ENCODE peak calls at places on chromosomes 12 and 14, in four cellular contexts. O is neuronal stem cell; Y is CD8-positive, alpha-beta T cell; D is transverse colon. Z is an unnamed sample.

GRCh38 chr14:75434557-75435248 is 6.9 kb downstream of the JDP2 start:
- DNase-seq in O (no peak), Y (no peak), D (no peak), Z (no peak)

GRCh38 chr14:65421201-65421981 is 8.9 kb downstream of the FUT8 start:
- DNase-seq in O (no peak), Y (no peak), D (no peak), Z (peak; percentile 43)

GRCh38 chr14:101374373-101375338 is 186.6 kb upstream of the DIO3 start:
- DNase-seq in O (no peak), Y (no peak), D (no peak), Z (no peak)

GRCh38 chr12:93536766-93537515 is 35.5 kb upstream of the SOCS2 start:
- DNase-seq in O (no peak), Y (no peak), D (no peak), Z (no peak)

GRCh38 chr12:111434049-111434448 is 28.3 kb downstream of the SH2B3 start:
- DNase-seq in O (no peak), Y (no peak), D (no peak), Z (no peak)

GRCh38 chr12:96902076-96902475 is 5.0 kb upstream of the NEDD1 start:
- DNase-seq in O (no peak), Y (no peak), D (no peak), Z (no peak)

GRCh38 chr12:67728296-67728666 is 79.7 kb downstream of the DYRK2 start:
- DNase-seq in O (no peak), Y (no peak), D (no peak), Z (no peak)

GRCh38 chr12:13170892-13171490 is 25.5 kb upstream of the EMP1 start:
- DNase-seq in O (no peak), Y (no peak), D (no peak), Z (no peak)

GRCh38 chr12:18749381-18749957 is 11.6 kb downstream of the CAPZA3 start:
- DNase-seq in O (no peak), Y (no peak), D (no peak), Z (no peak)

GRCh38 chr14:27184371-27184901 is 586.6 kb upstream of the NOVA1 start:
- DNase-seq in O (no peak), Y (no peak), D (no peak), Z (no peak)

GRCh38 chr14:22814945-22815713 is at the start of gene SLC7A7:
- DNase-seq in O (no peak), Y (no peak), D (peak; percentile 32), Z (no peak)

GRCh38 chr14:75734848-75735247 is 73.8 kb downstream of the TTLL5 start:
- DNase-seq in O (no peak), Y (no peak), D (no peak), Z (no peak)

GRCh38 chr12:104177663-104178501 is 37.7 kb upstream of the TXNRD1 start:
- DNase-seq in O (no peak), Y (no peak), D (peak; percentile 54), Z (peak; percentile 91)

GRCh38 chr12:12333980-12334709 is 15.9 kb downstream of the MANSC1 start:
- DNase-seq in O (no peak), Y (peak; percentile 68), D (peak; percentile 64), Z (peak; percentile 74)

GRCh38 chr12:113818278-113818677 is 147.8 kb downstream of the RBM19 start:
- DNase-seq in O (no peak), Y (no peak), D (no peak), Z (no peak)

GRCh38 chr12:77120156-77120555 is 54.8 kb upstream of the E2F7 start:
- DNase-seq in O (no peak), Y (no peak), D (no peak), Z (no peak)

GRCh38 chr12:81726634-81727033 is 32.5 kb downstream of the PPFIA2 start:
- DNase-seq in O (no peak), Y (no peak), D (no peak), Z (no peak)

GRCh38 chr12:81492131-81492720 is 266.9 kb downstream of the PPFIA2 start:
- DNase-seq in O (no peak), Y (no peak), D (no peak), Z (no peak)

GRCh38 chr14:92093320-92093719 is 13.1 kb downstream of the ATXN3 start:
- DNase-seq in O (no peak), Y (no peak), D (no peak), Z (no peak)

GRCh38 chr12:12439636-12440035 is 82.8 kb downstream of the BORCS5 start:
- DNase-seq in O (no peak), Y (peak; percentile 49), D (no peak), Z (peak; percentile 65)

GRCh38 chr12:112169086-112169872 is 43.9 kb downstream of the TRAFD1 start:
- DNase-seq in O (no peak), Y (no peak), D (no peak), Z (no peak)

GRCh38 chr14:64112859-64113258 is 181.3 kb downstream of the ESR2 start:
- DNase-seq in O (no peak), Y (no peak), D (peak; percentile 58), Z (peak; percentile 55)

GRCh38 chr12:102781117-102781516 is 135.9 kb downstream of the PAH start:
- DNase-seq in O (no peak), Y (no peak), D (peak; percentile 7), Z (no peak)

GRCh38 chr14:102558566-102558965 is 33.9 kb upstream of the RCOR1 start:
- DNase-seq in O (no peak), Y (no peak), D (no peak), Z (no peak)

GRCh38 chr12:71584356-71584755 is 79.3 kb downstream of the ZFC3H1 start:
- DNase-seq in O (no peak), Y (no peak), D (no peak), Z (no peak)

GRCh38 chr12:22333186-22333745 is 1.2 kb downstream of the ST8SIA1 start:
- DNase-seq in O (no peak), Y (no peak), D (no peak), Z (no peak)

GRCh38 chr12:68157295-68157871 is 2.2 kb downstream of the IFNG start:
- DNase-seq in O (no peak), Y (no peak), D (no peak), Z (no peak)

GRCh38 chr14:29262979-29263378 is 496.4 kb downstream of the FOXG1 start:
- DNase-seq in O (no peak), Y (no peak), D (no peak), Z (no peak)

GRCh38 chr12:103930787-103931536 is 752 bp downstream of the HSP90B1 start:
- DNase-seq in O (peak; percentile 26), Y (peak; percentile 9), D (peak; percentile 51), Z (peak; percentile 7)

GRCh38 chr12:118271770-118272417 is 100.8 kb downstream of the TAOK3 start:
- DNase-seq in O (no peak), Y (no peak), D (no peak), Z (peak; percentile 89)

DNA sequence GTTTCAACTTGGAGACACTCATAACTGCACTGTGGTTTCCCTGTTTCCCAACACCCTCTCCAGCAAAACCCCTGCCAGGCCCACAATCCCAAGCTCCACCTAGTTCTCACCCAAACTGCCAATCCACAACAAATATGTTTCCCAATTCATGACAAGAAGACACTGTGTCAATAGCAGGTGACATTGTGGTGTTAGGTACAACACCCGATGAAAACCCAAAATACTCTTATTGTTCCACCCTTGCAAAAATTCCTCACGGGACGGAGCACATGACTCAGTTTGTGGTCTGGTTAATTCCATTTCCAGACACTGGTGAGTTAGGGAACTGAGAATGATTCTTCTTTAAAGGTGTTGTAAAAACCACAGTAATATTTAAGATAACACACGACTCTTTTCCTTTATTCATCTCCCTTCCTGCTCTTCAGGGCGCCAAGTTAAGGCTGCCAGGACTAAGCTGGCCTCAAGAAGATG is 735.6 kb downstream of the MED13L start:
- DNase-seq in O (no peak), Y (no peak), D (no peak), Z (no peak)
- H3K4me3 ChIP-seq in O (no peak overlapping the region), Y (no peak overlapping the region), D (no peak overlapping the region), Z (no peak overlapping the region)

DNA sequence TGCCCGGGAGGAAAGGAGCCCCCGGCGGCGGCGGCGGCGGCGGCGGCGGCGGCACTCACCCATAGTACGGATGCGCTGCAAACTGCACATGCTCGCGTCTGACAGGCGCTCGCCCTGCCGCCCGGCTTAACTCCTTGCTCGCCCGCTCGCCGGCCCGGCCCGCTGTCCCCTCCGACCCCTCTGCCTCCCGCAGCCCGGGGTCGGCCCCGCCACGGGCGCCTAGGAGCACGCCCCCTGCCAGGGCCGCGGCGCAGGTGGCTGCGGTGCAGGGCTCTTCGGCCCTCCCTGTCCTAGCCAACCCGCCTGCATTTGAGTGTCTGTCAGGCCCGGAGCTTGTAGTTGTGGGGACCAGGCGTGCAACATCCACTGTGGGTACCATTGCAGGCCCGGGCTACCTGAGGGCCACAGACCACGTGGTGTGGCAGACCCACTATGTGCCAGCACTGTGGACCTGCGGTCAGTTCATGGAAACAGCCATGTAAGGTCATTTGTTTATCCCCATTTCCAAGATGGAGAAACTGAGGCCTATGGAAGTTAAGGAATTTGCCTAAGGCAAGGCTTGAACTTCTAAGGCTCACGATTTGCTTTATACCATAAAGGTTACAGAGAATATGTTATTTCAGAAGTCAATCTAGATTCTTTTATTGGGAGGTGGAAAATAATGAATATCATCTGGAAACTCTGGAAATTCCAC is 17.6 kb upstream of the PLEKHH1 start:
- DNase-seq in O (no peak), Y (no peak), D (no peak), Z (no peak)
- H3K4me3 ChIP-seq in O (peak overlapping the region; percentile 82), Y (peak overlapping the region; percentile 75), D (peak overlapping the region; percentile 97), Z (peak overlapping the region; percentile 72)

GRCh38 chr12:64145226-64145625 is 76.9 kb downstream of the KICS2 start:
- DNase-seq in O (no peak), Y (no peak), D (no peak), Z (no peak)

GRCh38 chr12:64142382-64142781 is 79.7 kb downstream of the KICS2 start:
- DNase-seq in O (no peak), Y (no peak), D (no peak), Z (no peak)

GRCh38 chr12:64147860-64148259 is 74.2 kb downstream of the KICS2 start:
- DNase-seq in O (no peak), Y (no peak), D (no peak), Z (no peak)

GRCh38 chr12:64142784-64143183 is 79.3 kb downstream of the KICS2 start:
- DNase-seq in O (no peak), Y (no peak), D (no peak), Z (no peak)

GRCh38 chr12:64147011-64147671 is 75.0 kb downstream of the KICS2 start:
- DNase-seq in O (no peak), Y (no peak), D (no peak), Z (no peak)
- H3K4me3 ChIP-seq in O (no peak overlapping the region), Y (no peak overlapping the region), D (no peak overlapping the region), Z (no peak overlapping the region)

GRCh38 chr14:36675581-36675980 is 13.9 kb downstream of the PAX9 start:
- DNase-seq in O (no peak), Y (no peak), D (no peak), Z (no peak)
- H3K4me3 ChIP-seq in O (no peak overlapping the region), Y (no peak overlapping the region), D (no peak overlapping the region), Z (no peak overlapping the region)

GRCh38 chr12:189622-189962 is 24.4 kb downstream of the SLC6A12 start:
- DNase-seq in O (no peak), Y (no peak), D (no peak), Z (no peak)
- H3K4me3 ChIP-seq in O (no peak overlapping the region), Y (no peak overlapping the region), D (no peak overlapping the region), Z (no peak overlapping the region)

GRCh38 chr12:24551368-24551767 is 397.5 kb downstream of the BCAT1 start:
- DNase-seq in O (no peak), Y (no peak), D (no peak), Z (no peak)
- H3K4me3 ChIP-seq in O (no peak overlapping the region), Y (no peak overlapping the region), D (no peak overlapping the region), Z (no peak overlapping the region)

GRCh38 chr12:20077618-20078017 is 290.7 kb upstream of the PDE3A start:
- DNase-seq in O (no peak), Y (no peak), D (no peak), Z (no peak)
- H3K4me3 ChIP-seq in O (no peak overlapping the region), Y (no peak overlapping the region), D (no peak overlapping the region), Z (no peak overlapping the region)